ENCODE peak calls at places on chromosomes 4 and X, in six cellular contexts. O is A549, X is K562, Y is IMR-90, P is SK-N-SH, C is GM12878. U is an unnamed sample.

GRCh38 chr4:25252230-25253071 is 18.6 kb downstream of the PI4K2B start:
- DNase-seq in O (no peak), X (no peak), Y (no peak), P (no peak), C (no peak), U (no peak)

GRCh38 chr4:113979157-113979972 is at the start of gene ARSJ:
- DNase-seq in O (peak), X (no peak), Y (peak), P (peak), C (no peak), U (no peak)

GRCh38 chr4:189600598-189601435 is 339.9 kb upstream of the FRG1 start:
- DNase-seq in O (no peak), X (no peak), Y (no peak), P (peak), C (no peak), U (no peak)

GRCh38 chr4:112905728-112906127 is 143.7 kb upstream of the ANK2 start:
- DNase-seq in O (no peak), X (no peak), Y (no peak), P (no peak), C (no peak), U (no peak)

GRCh38 chr4:183721207-183722081 is 62.4 kb downstream of the TRAPPC11 start:
- DNase-seq in O (peak), X (peak), Y (peak), P (peak), C (no peak), U (peak)

GRCh38 chrX:40031861-40032422 is 65.8 kb downstream of the BCOR start:
- DNase-seq in O (no peak), X (no peak), Y (no peak), P (no peak), C (no peak), U (no peak)

GRCh38 chr4:16607241-16607640 is 291.2 kb downstream of the LDB2 start:
- DNase-seq in O (no peak), X (no peak), Y (no peak), P (no peak), C (no peak), U (no peak)

GRCh38 chr4:5928241-5928640 is 35.4 kb upstream of the CRMP1 start:
- DNase-seq in O (no peak), X (no peak), Y (no peak), P (no peak), C (no peak), U (no peak)

GRCh38 chrX:15971696-15972095 is 117.1 kb upstream of the AP1S2 start:
- DNase-seq in O (no peak), X (no peak), Y (no peak), P (no peak), C (no peak), U (no peak)

GRCh38 chr4:108492816-108493595 is 127.4 kb upstream of the RPL34 start:
- DNase-seq in O (no peak), X (peak), Y (peak), P (peak), C (no peak), U (peak)

GRCh38 chr4:89247951-89248350 is 59.6 kb downstream of the GPRIN3 start:
- DNase-seq in O (no peak), X (no peak), Y (no peak), P (no peak), C (no peak), U (no peak)

GRCh38 chr4:89249313-89249712 is 58.3 kb downstream of the GPRIN3 start:
- DNase-seq in O (no peak), X (no peak), Y (no peak), P (no peak), C (no peak), U (no peak)

GRCh38 chr4:89248879-89249281 is 58.7 kb downstream of the GPRIN3 start:
- DNase-seq in O (no peak), X (no peak), Y (no peak), P (no peak), C (no peak), U (no peak)

GRCh38 chr4:89251396-89251795 is 56.2 kb downstream of the GPRIN3 start:
- DNase-seq in O (no peak), X (no peak), Y (no peak), P (no peak), C (no peak), U (no peak)

GRCh38 chr4:89249716-89250361 is 57.8 kb downstream of the GPRIN3 start:
- DNase-seq in O (no peak), X (no peak), Y (no peak), P (no peak), C (no peak), U (no peak)
- TF ChIP-seq SMC3 in O (no peak), X (no peak), Y (no peak), P (no peak), C (no peak), U (no peak)

GRCh38 chrX:31547816-31548215 is 476.0 kb upstream of the FTHL17 start:
- DNase-seq in O (no peak), X (no peak), Y (no peak), P (no peak), C (no peak), U (no peak)
- TF ChIP-seq SMC3 in O (no peak), X (no peak), Y (no peak), P (no peak), C (no peak), U (no peak)

GRCh38 chr4:85741921-85742591 is 267.1 kb downstream of the ARHGAP24 start:
- DNase-seq in O (no peak), X (peak), Y (no peak), P (peak), C (no peak), U (no peak)

GRCh38 chr4:85748654-85749053 is 273.7 kb downstream of the ARHGAP24 start:
- DNase-seq in O (no peak), X (no peak), Y (no peak), P (no peak), C (no peak), U (no peak)

GRCh38 chr4:85744950-85745349 is 270.0 kb downstream of the ARHGAP24 start:
- DNase-seq in O (no peak), X (no peak), Y (no peak), P (no peak), C (no peak), U (no peak)

GRCh38 chr4:85747871-85748491 is 273.0 kb downstream of the ARHGAP24 start:
- DNase-seq in O (peak), X (peak), Y (peak), P (peak), C (no peak), U (peak)

GRCh38 chr4:85745939-85746338 is 271.0 kb downstream of the ARHGAP24 start:
- DNase-seq in O (no peak), X (no peak), Y (no peak), P (no peak), C (no peak), U (no peak)
- TF ChIP-seq SMC3 in O (no peak), X (no peak), Y (no peak), P (no peak), C (no peak), U (no peak)

GRCh38 chr4:41436365-41437263 is 101.3 kb upstream of the LIMCH1 start:
- DNase-seq in O (no peak), X (no peak), Y (no peak), P (no peak), C (no peak), U (no peak)

GRCh38 chr4:41442818-41443217 is 95.1 kb upstream of the LIMCH1 start:
- DNase-seq in O (no peak), X (no peak), Y (no peak), P (no peak), C (no peak), U (no peak)

GRCh38 chr4:41437264-41437566 is 100.7 kb upstream of the LIMCH1 start:
- DNase-seq in O (no peak), X (no peak), Y (no peak), P (no peak), C (no peak), U (no peak)

GRCh38 chr4:41435509-41435908 is 102.4 kb upstream of the LIMCH1 start:
- DNase-seq in O (no peak), X (no peak), Y (no peak), P (no peak), C (no peak), U (no peak)

GRCh38 chr4:41438564-41438963 is 99.4 kb upstream of the LIMCH1 start:
- DNase-seq in O (no peak), X (no peak), Y (no peak), P (no peak), C (no peak), U (no peak)
- TF ChIP-seq SMC3 in O (no peak), X (no peak), Y (no peak), P (no peak), C (no peak), U (no peak)

U was measured in HepG2.